ENCODE peak calls at places on chromosome 7, in ten cellular contexts. U is NCI-H82; J is IMR-90; T is stimulated activated CD4-positive, alpha-beta T cell treated with anti-CD3 and anti-CD28 coated beads, TNF-alpha, amount 100 ng/mL, for 48 hours; C is effector memory CD4-positive, alpha-beta T cell; H is NCI-H69; A is non-pigmented ciliary epithelial cell; I is colonic mucosa; R is effector memory CD8-positive, alpha-beta T cell; Q is CMK. B is an unnamed sample.

GRCh38 chr7:67618569-67619543 is 622.2 kb downstream of the TYW1 start:
- DNase-seq in I (no peak), J (no peak), R (no peak), H (peak; percentile 39), Q (no peak), A (no peak), T (no peak), U (peak; percentile 49), C (no peak), B (no peak)

GRCh38 chr7:151491859-151492258 is 27.8 kb downstream of the RHEB start:
- DNase-seq in Q (no peak), R (no peak), J (peak; percentile 90), A (peak; percentile 73), C (no peak), H (no peak), T (no peak), I (no peak), U (no peak), B (peak; percentile 44)

GRCh38 chr7:76356823-76357222 is 2.0 kb downstream of the YWHAG start:
- DNase-seq in Q (no peak), C (no peak), A (no peak), J (peak; percentile 61), R (no peak), I (no peak), U (peak; percentile 48), H (peak; percentile 77), T (no peak), B (no peak)

GRCh38 chr7:33745934-33746333 is 159.4 kb upstream of the BMPER start:
- DNase-seq in H (no peak), C (no peak), I (no peak), R (no peak), U (no peak), A (no peak), Q (no peak), J (peak; percentile 72), T (no peak), B (no peak)

GRCh38 chr7:154202002-154202401 is 149.8 kb downstream of the DPP6 start:
- DNase-seq in Q (no peak), R (no peak), J (no peak), H (no peak), T (no peak), C (no peak), I (no peak), A (no peak), U (no peak), B (no peak)

GRCh38 chr7:26900283-26900682 is 35.9 kb upstream of the SKAP2 start:
- DNase-seq in Q (no peak), H (peak; percentile 83), T (no peak), C (no peak), R (no peak), J (no peak), I (no peak), A (no peak), U (peak; percentile 14), B (no peak)

GRCh38 chr7:55533050-55533728 is 39.1 kb downstream of the VOPP1 start:
- DNase-seq in R (peak; percentile 74), H (peak; percentile 9), J (peak; percentile 86), A (no peak), U (no peak), T (peak; percentile 39), Q (peak; percentile 36), I (no peak), C (peak; percentile 80), B (no peak)

GRCh38 chr7:101390901-101391301 is 28.2 kb downstream of the COL26A1 start:
- DNase-seq in A (no peak), J (no peak), R (no peak), T (no peak), I (no peak), C (no peak), Q (peak; percentile 74), H (peak; percentile 18), U (peak; percentile 57), B (no peak)

GRCh38 chr7:81462672-81463071 is 307.2 kb downstream of the HGF start:
- DNase-seq in H (peak; percentile 27), J (peak; percentile 85), R (no peak), U (no peak), A (peak; percentile 52), I (no peak), C (no peak), T (no peak), Q (no peak), B (no peak)

GRCh38 chr7:14377646-14378266 is 388.3 kb upstream of the ETV1 start:
- DNase-seq in H (no peak), T (no peak), A (peak; percentile 20), C (no peak), R (no peak), J (peak; percentile 63), I (no peak), Q (no peak), U (no peak), B (peak; percentile 19)

GRCh38 chr7:132655071-132655761 is 78.9 kb upstream of the PLXNA4 start:
- DNase-seq in Q (peak; percentile 87), R (peak; percentile 29), A (peak; percentile 36), C (peak; percentile 5), J (no peak), T (peak; percentile 4), I (peak; percentile 21), U (no peak), H (no peak), B (no peak)

GRCh38 chr7:51080622-51081269 is 235.9 kb downstream of the COBL start:
- DNase-seq in T (no peak), I (no peak), A (no peak), R (no peak), C (no peak), Q (no peak), J (no peak), H (peak; percentile 68), U (no peak), B (no peak)

GRCh38 chr7:51455513-51455912 is 138.9 kb upstream of the COBL start:
- DNase-seq in H (peak; percentile 68), C (no peak), Q (no peak), U (peak; percentile 32), T (no peak), A (no peak), I (no peak), R (no peak), J (no peak), B (no peak)

GRCh38 chr7:132518102-132518838 is 58.0 kb downstream of the PLXNA4 start:
- DNase-seq in A (no peak), J (no peak), I (no peak), R (peak; percentile 14), T (no peak), H (peak; percentile 7), U (peak; percentile 51), Q (peak; percentile 32), C (no peak), B (no peak)

GRCh38 chr7:64183126-64183742 is 23.8 kb upstream of the ZNF735 start:
- DNase-seq in T (no peak), C (no peak), J (no peak), H (no peak), I (no peak), U (peak; percentile 17), A (no peak), R (peak; percentile 35), Q (no peak), B (no peak)

GRCh38 chr7:105306160-105306784 is 82.4 kb downstream of the SRPK2 start:
- DNase-seq in A (no peak), R (no peak), U (no peak), H (peak; percentile 91), T (no peak), Q (no peak), I (no peak), C (no peak), J (no peak), B (no peak)

GRCh38 chr7:556427-556826 is 36.8 kb upstream of the PDGFA start:
- DNase-seq in T (no peak), I (no peak), C (no peak), A (no peak), H (no peak), R (no peak), J (no peak), Q (no peak), U (no peak), B (no peak)

GRCh38 chr7:122970740-122971725 is 24.5 kb downstream of the TAS2R16 start:
- DNase-seq in H (peak; percentile 89), J (no peak), A (no peak), C (no peak), T (no peak), U (no peak), R (no peak), Q (no peak), I (no peak), B (no peak)

GRCh38 chr7:84822941-84823510 is 363.8 kb downstream of the SEMA3D start:
- DNase-seq in H (no peak), R (no peak), J (no peak), C (no peak), Q (no peak), A (no peak), U (no peak), T (no peak), I (no peak), B (no peak)

GRCh38 chr7:583410-584121 is 63.9 kb upstream of the PDGFA start:
- DNase-seq in U (no peak), I (no peak), A (no peak), Q (no peak), T (no peak), J (no peak), H (no peak), R (no peak), C (no peak), B (no peak)

GRCh38 chr7:135775230-135775629 is 26.6 kb upstream of the FAM180A start:
- DNase-seq in T (no peak), I (peak; percentile 24), J (no peak), Q (no peak), R (no peak), A (no peak), C (no peak), U (no peak), H (no peak), B (no peak)

GRCh38 chr7:50591480-50592438 is 26.6 kb upstream of the DDC start:
- DNase-seq in A (no peak), H (peak; percentile 90), C (no peak), Q (no peak), I (no peak), J (no peak), U (peak; percentile 97), R (no peak), T (no peak), B (no peak)

GRCh38 chr7:95874541-95875265 is 102.3 kb downstream of the DYNC1I1 start:
- DNase-seq in A (no peak), Q (no peak), R (no peak), H (no peak), C (no peak), U (no peak), T (no peak), J (no peak), I (no peak), B (no peak)

GRCh38 chr7:43880596-43880995 is 11.3 kb upstream of the MRPS24 start:
- DNase-seq in C (no peak), T (no peak), A (no peak), R (no peak), U (no peak), I (no peak), Q (no peak), J (peak; percentile 78), H (no peak), B (no peak)

GRCh38 chr7:46811529-46811928 is 770.4 kb downstream of the TNS3 start:
- DNase-seq in I (peak; percentile 22), T (no peak), H (no peak), A (peak; percentile 82), R (no peak), J (peak; percentile 97), Q (no peak), U (peak; percentile 10), C (no peak), B (peak; percentile 31)

GRCh38 chr7:38428040-38428439 is 154.6 kb upstream of the TARP start:
- DNase-seq in T (no peak), C (no peak), U (peak; percentile 50), A (no peak), H (no peak), I (no peak), R (no peak), J (peak; percentile 31), Q (no peak), B (no peak)